ENCODE peak calls at places on chromosome 7, in eight cellular contexts. One of them, this sample, is unnamed.

GRCh38 chr7:2560175-2560695 is 1.5 kb downstream of the IQCE start:
- DNase-seq in endothelial cell: no peak
- DNase-seq in renal cortical epithelial cell: no peak
- DNase-seq in HFF-Myc: no peak
- DNase-seq in ACHN: peak
- DNase-seq in Calu3: peak
- DNase-seq in amniotic epithelial cell: no peak
- DNase-seq in globus pallidus: no peak
- DNase-seq in this sample: no peak

GRCh38 chr7:148726385-148726784 is 27.7 kb downstream of the CUL1 start:
- DNase-seq in endothelial cell: no peak
- DNase-seq in renal cortical epithelial cell: no peak
- DNase-seq in HFF-Myc: no peak
- DNase-seq in ACHN: no peak
- DNase-seq in Calu3: no peak
- DNase-seq in amniotic epithelial cell: no peak
- DNase-seq in globus pallidus: no peak
- DNase-seq in this sample: no peak

GRCh38 chr7:28956608-28957063 is 1.5 kb downstream of the TRIL start:
- DNase-seq in endothelial cell: peak
- DNase-seq in renal cortical epithelial cell: peak
- DNase-seq in HFF-Myc: no peak
- DNase-seq in ACHN: peak
- DNase-seq in Calu3: peak
- DNase-seq in amniotic epithelial cell: peak
- DNase-seq in globus pallidus: peak
- DNase-seq in this sample: no peak

GRCh38 chr7:92478095-92478494 is 349 bp upstream of the ERVW-1 start:
- DNase-seq in endothelial cell: no peak
- DNase-seq in renal cortical epithelial cell: no peak
- DNase-seq in HFF-Myc: no peak
- DNase-seq in ACHN: no peak
- DNase-seq in Calu3: no peak
- DNase-seq in amniotic epithelial cell: no peak
- DNase-seq in globus pallidus: no peak
- DNase-seq in this sample: no peak

GRCh38 chr7:138342990-138343389 is 117.1 kb upstream of the TRIM24 start:
- DNase-seq in endothelial cell: no peak
- DNase-seq in renal cortical epithelial cell: no peak
- DNase-seq in HFF-Myc: no peak
- DNase-seq in ACHN: no peak
- DNase-seq in Calu3: no peak
- DNase-seq in amniotic epithelial cell: no peak
- DNase-seq in globus pallidus: no peak
- DNase-seq in this sample: no peak

GRCh38 chr7:151424799-151425198 is 15.0 kb upstream of the WDR86 start:
- DNase-seq in endothelial cell: no peak
- DNase-seq in renal cortical epithelial cell: no peak
- DNase-seq in HFF-Myc: no peak
- DNase-seq in ACHN: no peak
- DNase-seq in Calu3: no peak
- DNase-seq in amniotic epithelial cell: peak
- DNase-seq in globus pallidus: no peak
- DNase-seq in this sample: no peak

GRCh38 chr7:30594055-30594539 is 581 bp upstream of the GARS1 start:
- DNase-seq in endothelial cell: peak
- DNase-seq in renal cortical epithelial cell: peak
- DNase-seq in HFF-Myc: no peak
- DNase-seq in ACHN: peak
- DNase-seq in Calu3: peak
- DNase-seq in amniotic epithelial cell: peak
- DNase-seq in globus pallidus: no peak
- DNase-seq in this sample: peak

GRCh38 chr7:138325434-138325833 is 134.6 kb upstream of the TRIM24 start:
- DNase-seq in endothelial cell: no peak
- DNase-seq in renal cortical epithelial cell: peak
- DNase-seq in HFF-Myc: no peak
- DNase-seq in ACHN: no peak
- DNase-seq in Calu3: no peak
- DNase-seq in amniotic epithelial cell: no peak
- DNase-seq in globus pallidus: no peak
- DNase-seq in this sample: no peak

GRCh38 chr7:73971701-73972341 is 56.2 kb upstream of the ELN start:
- DNase-seq in endothelial cell: no peak
- DNase-seq in renal cortical epithelial cell: no peak
- DNase-seq in HFF-Myc: no peak
- DNase-seq in ACHN: no peak
- DNase-seq in Calu3: peak
- DNase-seq in amniotic epithelial cell: no peak
- DNase-seq in globus pallidus: no peak
- DNase-seq in this sample: no peak

GRCh38 chr7:77455334-77455733 is 39.2 kb upstream of the GSAP start:
- DNase-seq in endothelial cell: no peak
- DNase-seq in renal cortical epithelial cell: peak
- DNase-seq in HFF-Myc: peak
- DNase-seq in ACHN: peak
- DNase-seq in Calu3: no peak
- DNase-seq in amniotic epithelial cell: peak
- DNase-seq in globus pallidus: peak
- DNase-seq in this sample: no peak

This sample was measured in NK-92 treated with Interleukin-12 subunit alpha and Interleukin-12 subunit beta, amount 100 ng/mL, for 24 hours.